ENCODE peak calls at places on chromosomes 13 and 19, in four cellular contexts. K is stomach, O is transverse colon, J is HL-60. Q is an unnamed sample.

GRCh38 chr19:10812902-10813404 is 23.1 kb downstream of the TMED1 start:
- DNase-seq in J (peak; percentile 85), O (peak; percentile 34), K (peak; percentile 33), Q (no peak)

GRCh38 chr13:26247608-26248007 is 6.3 kb upstream of the CDK8 start:
- DNase-seq in K (no peak), J (no peak), O (no peak), Q (no peak)

GRCh38 chr13:94705081-94705751 is 7.1 kb downstream of the SOX21 start:
- DNase-seq in K (no peak), O (no peak), J (no peak), Q (no peak)

GRCh38 chr13:84553252-84553651 is 671.0 kb upstream of the SLITRK1 start:
- DNase-seq in O (no peak), J (no peak), K (no peak), Q (no peak)

GRCh38 chr19:2711175-2711936 is 8.9 kb upstream of the GNG7 start:
- DNase-seq in J (peak; percentile 54), K (no peak), O (no peak), Q (no peak)

GRCh38 chr19:57334191-57334590 is 13.9 kb downstream of the ZNF543 start:
- DNase-seq in O (no peak), J (no peak), K (no peak), Q (no peak)

GRCh38 chr19:17220207-17220758 is 5.1 kb downstream of the USE1 start:
- DNase-seq in O (peak; percentile 52), K (no peak), J (no peak), Q (no peak)

GRCh38 chr13:31925079-31925478 is 106.5 kb upstream of the FRY start:
- DNase-seq in O (no peak), K (no peak), J (no peak), Q (no peak)

GRCh38 chr13:48784906-48785555 is 131.3 kb downstream of the CYSLTR2 start:
- DNase-seq in O (no peak), K (no peak), J (no peak), Q (no peak)

GRCh38 chr13:110890279-110891150 is 24.4 kb downstream of the ANKRD10 start:
- DNase-seq in K (no peak), O (no peak), J (no peak), Q (no peak)
- TF ChIP-seq POLR2AphosphoS5 in K (no peak), O (no peak), J (no peak), Q (no peak)

DNA sequence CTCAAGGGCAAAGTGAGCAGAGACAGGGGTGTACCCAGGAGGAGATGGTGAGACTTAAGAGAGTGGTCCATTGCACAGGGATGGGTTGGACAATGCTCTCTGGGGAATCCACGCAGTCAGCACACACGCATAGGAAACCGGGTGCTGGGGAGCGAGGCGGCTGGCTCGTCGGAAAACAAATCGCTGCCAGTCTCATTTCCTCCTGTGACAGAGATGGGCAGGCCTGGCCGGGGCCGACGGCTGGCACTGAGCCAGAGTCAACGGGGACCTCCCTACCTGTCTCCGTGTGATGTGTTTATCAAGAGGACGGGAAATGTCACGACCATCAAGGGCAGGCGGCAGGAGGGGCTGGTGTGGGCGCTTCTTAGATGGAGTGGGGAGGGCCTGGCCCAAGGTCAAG is 27.3 kb downstream of the PTPRS start:
- DNase-seq in K (peak; percentile 69), J (no peak), O (no peak), Q (no peak)
- TF ChIP-seq POLR2AphosphoS5 in K (no peak), J (no peak), O (no peak), Q (no peak)

GRCh38 chr19:36973021-36973843 is 57.1 kb downstream of the ZNF568 start:
- DNase-seq in J (peak; percentile 5), K (peak; percentile 78), O (peak; percentile 80), Q (no peak)
- TF ChIP-seq POLR2AphosphoS5 in J (no peak), K (no peak), O (no peak), Q (no peak)

GRCh38 chr19:8545743-8546142 is 31.5 kb downstream of the MYO1F start:
- DNase-seq in K (no peak), O (no peak), J (no peak), Q (no peak)

GRCh38 chr19:8539621-8540149 is 25.7 kb upstream of the ZNF414 start:
- DNase-seq in J (no peak), O (no peak), K (no peak), Q (no peak)

GRCh38 chr19:8550070-8550469 is 27.2 kb downstream of the MYO1F start:
- DNase-seq in K (no peak), J (no peak), O (no peak), Q (no peak)

GRCh38 chr19:8544168-8544567 is 30.2 kb upstream of the ZNF414 start:
- DNase-seq in O (no peak), K (no peak), J (no peak), Q (no peak)
- TF ChIP-seq POLR2AphosphoS5 in O (no peak), K (no peak), J (peak; percentile 35), Q (no peak)

DNA sequence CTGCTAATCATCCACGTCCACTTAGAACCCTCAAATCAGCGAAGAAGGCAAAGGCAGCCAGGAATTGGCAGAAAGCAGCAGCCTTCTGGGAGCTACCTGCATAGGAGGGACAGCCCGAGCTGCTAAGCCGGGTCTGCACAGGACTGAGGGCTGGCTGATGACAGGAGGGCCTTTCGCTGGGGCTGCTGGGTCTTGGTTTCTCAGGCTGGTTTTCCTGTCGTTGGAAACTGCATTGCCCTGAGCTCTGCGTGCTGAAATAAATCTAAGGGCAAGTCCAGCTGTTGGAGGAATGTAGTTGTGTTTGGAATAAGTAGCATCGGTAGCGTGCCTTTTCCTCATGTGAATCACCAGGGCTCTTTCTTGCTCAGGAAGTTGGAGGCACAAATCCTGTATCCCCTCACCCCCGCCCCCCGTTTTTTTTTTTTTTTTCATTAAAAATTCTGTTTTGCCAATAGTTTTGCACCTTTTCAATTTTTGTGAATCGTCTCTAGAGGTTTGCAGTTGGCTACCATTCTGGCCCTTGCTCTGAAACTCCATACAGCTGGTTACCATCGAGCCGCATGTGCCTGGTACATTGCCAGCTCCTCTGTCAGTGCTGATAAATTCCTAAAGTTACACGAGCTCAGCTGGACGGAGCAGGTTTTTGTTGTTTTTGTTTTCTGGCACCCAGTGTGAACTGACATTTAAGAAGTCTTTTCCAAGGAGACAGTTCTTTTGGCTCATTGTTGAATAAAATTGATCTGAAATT is 193.9 kb upstream of the RNF113B start:
- DNase-seq in K (peak; percentile 69), O (peak; percentile 31), J (no peak), Q (no peak)
- TF ChIP-seq POLR2AphosphoS5 in K (no peak), O (peak; percentile 22), J (no peak), Q (no peak)

GRCh38 chr19:54207908-54208783 is 7.5 kb downstream of the RPS9 start:
- DNase-seq in O (peak; percentile 72), K (peak; percentile 71), J (peak; percentile 100), Q (no peak)

GRCh38 chr19:54209748-54210494 is 9.3 kb downstream of the RPS9 start:
- DNase-seq in K (peak; percentile 97), O (peak; percentile 93), J (peak; percentile 44), Q (peak; percentile 40)

GRCh38 chr19:54209058-54209747 is 8.5 kb downstream of the RPS9 start:
- DNase-seq in J (no peak), O (no peak), K (no peak), Q (no peak)

GRCh38 chr19:54206831-54207177 is 6.1 kb downstream of the RPS9 start:
- DNase-seq in J (peak; percentile 43), O (no peak), K (no peak), Q (no peak)

GRCh38 chr19:54208784-54209057 is 8.1 kb downstream of the RPS9 start:
- DNase-seq in O (no peak), K (no peak), J (no peak), Q (no peak)
- TF ChIP-seq POLR2AphosphoS5 in O (no peak), K (no peak), J (no peak), Q (no peak)

Q was measured in HCT116.